ENCODE peak calls at places on chromosomes 11 and 22, in six cellular contexts. I, H, K, M, Q and U are unnamed samples.

GRCh38 chr22:17964647-17965046 is 59.7 kb downstream of the MICAL3 start:
- DNase-seq in M (no peak), I (no peak), H (no peak), Q (no peak), K (no peak), U (no peak)

GRCh38 chr22:47781427-47782111 is 1019.1 kb downstream of the TBC1D22A start:
- DNase-seq in I (no peak), M (no peak), H (no peak), Q (no peak), K (no peak), U (no peak)

GRCh38 chr22:37309221-37310074 is 27.1 kb downstream of the CYTH4 start:
- DNase-seq in M (no peak), H (no peak), K (no peak), Q (no peak), I (no peak), U (peak)

GRCh38 chr11:19628018-19628417 is 84.6 kb upstream of the NAV2 start:
- DNase-seq in Q (no peak), M (no peak), K (peak), H (no peak), I (peak), U (no peak)

GRCh38 chr11:14544611-14545010 is 24.4 kb upstream of the PSMA1 start:
- DNase-seq in K (peak), H (no peak), Q (no peak), M (no peak), I (peak), U (peak)

GRCh38 chr11:72426054-72426757 is 8.1 kb downstream of the CLPB start:
- DNase-seq in I (no peak), K (no peak), H (no peak), Q (no peak), M (peak), U (no peak)

GRCh38 chr11:125479113-125479512 is 17.0 kb downstream of the FEZ1 start:
- DNase-seq in Q (no peak), H (no peak), M (no peak), I (no peak), K (no peak), U (no peak)

GRCh38 chr22:41908409-41909289 is 6.2 kb downstream of the SHISA8 start:
- DNase-seq in I (no peak), H (peak), M (no peak), Q (no peak), K (no peak), U (no peak)

GRCh38 chr11:2213890-2214526 is 42.4 kb upstream of the TH start:
- DNase-seq in Q (no peak), M (no peak), I (no peak), H (no peak), K (no peak), U (no peak)

GRCh38 chr22:49524362-49524761 is 303.3 kb downstream of the BRD1 start:
- DNase-seq in Q (no peak), K (no peak), H (no peak), I (no peak), M (no peak), U (no peak)

GRCh38 chr22:49523374-49524008 is 304.2 kb downstream of the BRD1 start:
- DNase-seq in M (no peak), H (no peak), Q (no peak), K (no peak), I (no peak), U (no peak)

GRCh38 chr22:49521787-49522224 is 305.9 kb downstream of the BRD1 start:
- DNase-seq in I (no peak), H (no peak), M (no peak), K (no peak), Q (no peak), U (no peak)

GRCh38 chr22:49525366-49525765 is 302.3 kb downstream of the BRD1 start:
- DNase-seq in K (no peak), I (no peak), Q (no peak), H (no peak), M (no peak), U (no peak)

GRCh38 chr22:49522582-49523373 is 304.9 kb downstream of the BRD1 start:
- DNase-seq in I (no peak), K (no peak), H (no peak), Q (no peak), M (no peak), U (no peak)
- H2BK5ac ChIP-seq in I (no peak), K (no peak), H (no peak), Q (no peak), M (no peak), U (no peak)

DNA sequence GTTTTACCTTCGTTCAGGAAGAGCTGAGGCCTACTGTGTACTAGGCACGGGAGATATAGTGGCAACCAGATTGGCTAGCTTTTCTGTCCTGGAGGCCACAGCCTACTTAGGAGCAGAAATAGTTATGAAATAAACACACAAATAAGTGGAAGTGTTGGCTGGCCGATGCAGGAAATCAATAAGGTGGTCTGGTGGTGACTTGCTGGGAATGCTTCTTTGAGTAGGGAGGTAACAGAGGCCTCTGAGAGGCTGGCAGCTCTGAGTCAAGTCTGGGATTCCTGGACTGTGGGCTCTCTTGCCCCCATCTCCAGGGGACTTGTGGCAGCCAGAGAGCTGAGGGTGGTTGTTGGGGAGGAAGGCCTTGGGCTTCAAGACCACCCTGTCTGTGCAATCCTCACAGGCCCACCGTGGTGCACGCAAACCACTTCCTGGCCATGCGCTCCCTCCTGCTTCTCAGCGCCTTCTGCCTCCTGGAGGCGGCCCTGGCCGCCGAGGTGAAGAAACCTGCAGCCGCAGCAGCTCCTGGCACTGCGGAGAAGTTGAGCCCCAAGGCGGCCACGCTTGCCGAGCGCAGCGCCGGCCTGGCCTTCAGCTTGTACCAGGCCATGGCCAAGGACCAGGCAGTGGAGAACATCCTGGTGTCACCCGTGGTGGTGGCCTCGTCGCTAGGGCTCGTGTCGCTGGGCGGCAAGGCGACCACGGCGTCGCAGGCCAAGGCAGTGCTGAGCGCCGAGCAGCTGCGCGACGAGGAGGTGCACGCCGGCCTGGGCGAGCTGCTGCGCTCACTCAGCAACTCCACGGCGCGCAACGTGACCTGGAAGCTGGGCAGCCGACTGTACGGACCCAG is 4.1 kb downstream of the SERPINH1 start:
- DNase-seq in M (no peak), I (no peak), H (no peak), Q (no peak), K (no peak), U (no peak)
- H2BK120ac ChIP-seq in M (no peak), I (no peak), H (no peak), Q (peak), K (no peak), U (no peak)

GRCh38 chr11:66479741-66480115 is 506 bp upstream of the DPP3 start:
- DNase-seq in Q (no peak), H (no peak), K (no peak), I (no peak), M (no peak), U (no peak)

GRCh38 chr11:66478823-66479740 is 1.2 kb upstream of the DPP3 start:
- DNase-seq in K (peak), H (no peak), M (peak), I (peak), Q (no peak), U (peak)

GRCh38 chr11:66477256-66478201 is 2.7 kb upstream of the DPP3 start:
- DNase-seq in H (no peak), M (no peak), Q (no peak), K (no peak), I (no peak), U (no peak)

GRCh38 chr11:66476841-66477251 is 3.4 kb upstream of the DPP3 start:
- DNase-seq in K (no peak), Q (no peak), H (no peak), M (peak), I (no peak), U (no peak)

GRCh38 chr11:66480116-66480938 is at the start of gene DPP3:
- DNase-seq in Q (peak), M (peak), K (peak), H (peak), I (peak), U (peak)
- H2BK5ac ChIP-seq in Q (peak), M (peak), K (peak), H (no peak), I (peak), U (peak)

GRCh38 chr11:133952199-133953190 is 4.3 kb downstream of the IGSF9B start:
- DNase-seq in Q (no peak), M (no peak), K (no peak), I (no peak), H (no peak), U (no peak)
- H2BK120ac ChIP-seq in Q (no peak), M (no peak), K (no peak), I (no peak), H (no peak), U (no peak)

GRCh38 chr22:44304354-44304753 is 8.4 kb downstream of the SHISAL1 start:
- DNase-seq in H (no peak), M (no peak), I (peak), K (peak), Q (no peak), U (peak)
- H2BK5ac ChIP-seq in H (no peak), M (no peak), I (no peak), K (no peak), Q (no peak), U (no peak)